ENCODE peak calls at places on chromosomes 6 and 20, in five cellular contexts. X is astrocyte of the spinal cord; L is cerebellar nuclear complex; F is stimulated activated CD4-positive, alpha-beta T cell treated with anti-CD3 and anti-CD28 coated beads, Interleukin-4, amount 100 ng/mL, for 48 hours; K is aorta. C is an unnamed sample.

GRCh38 chr20:25867776-25868649 is 171.4 kb upstream of the ZNF337 start:
- DNase-seq in F (peak; percentile 63), K (peak; percentile 89), X (peak; percentile 60), L (no peak), C (peak; percentile 83)

GRCh38 chr6:170476360-170476759 is 76.7 kb downstream of the PSMB1 start:
- DNase-seq in X (no peak), F (no peak), K (no peak), L (no peak), C (no peak)

GRCh38 chr6:84979541-84979940 is 215.1 kb upstream of the TBX18 start:
- DNase-seq in X (peak; percentile 59), F (no peak), L (no peak), K (no peak), C (no peak)

GRCh38 chr6:169725270-169726048 is 1.2 kb upstream of the PHF10 start:
- DNase-seq in L (no peak), K (peak; percentile 69), F (peak; percentile 7), X (peak; percentile 78), C (peak; percentile 29)

GRCh38 chr6:72661408-72661807 is 39.5 kb downstream of the KCNQ5 start:
- DNase-seq in F (no peak), X (no peak), L (no peak), K (no peak), C (no peak)

GRCh38 chr20:36462440-36463211 is 78.7 kb upstream of the MYL9 start:
- DNase-seq in X (peak; percentile 42), F (no peak), K (peak; percentile 88), L (no peak), C (peak; percentile 80)

GRCh38 chr20:61486198-61486597 is 234.1 kb downstream of the CDH4 start:
- DNase-seq in L (no peak), X (no peak), K (no peak), F (no peak), C (no peak)

GRCh38 chr6:14540276-14540675 is 422.7 kb downstream of the CD83 start:
- DNase-seq in K (peak; percentile 65), L (peak; percentile 47), X (peak; percentile 48), F (no peak), C (no peak)

GRCh38 chr6:119986934-119987549 is 637.5 kb upstream of the MAN1A1 start:
- DNase-seq in F (no peak), X (no peak), K (no peak), L (no peak), C (no peak)

GRCh38 chr6:139446768-139447167 is 72.3 kb upstream of the CITED2 start:
- DNase-seq in F (no peak), K (no peak), L (no peak), X (no peak), C (no peak)

GRCh38 chr6:31559958-31560696 is 12.0 kb upstream of the LTA start:
- DNase-seq in X (peak; percentile 55), K (peak; percentile 79), F (no peak), L (no peak), C (peak; percentile 63)

GRCh38 chr6:131948221-131948661 is 2.9 kb downstream of the CCN2 start:
- DNase-seq in K (no peak), X (peak; percentile 77), F (no peak), L (no peak), C (no peak)

GRCh38 chr6:127484207-127484858 is 25.1 kb upstream of the KIAA0408 start:
- DNase-seq in K (no peak), F (no peak), X (peak; percentile 78), L (no peak), C (no peak)

GRCh38 chr6:30219244-30219643 is 6.0 kb upstream of the TRIM26 start:
- DNase-seq in X (peak; percentile 49), F (peak; percentile 26), K (no peak), L (no peak), C (no peak)

C was measured in left ventricle myocardium inferior.